ENCODE peak calls at places on chromosomes 12 and 14, in six cellular contexts. One of them, this sample, is unnamed.

GRCh38 chr12:64125913-64126312 is 96.2 kb downstream of the KICS2 start:
- DNase-seq in A549: no peak
- DNase-seq in HepG2: no peak
- DNase-seq in GM12878: no peak
- DNase-seq in K562: no peak
- DNase-seq in endothelial cell of umbilical vein: no peak
- DNase-seq in this sample: no peak

GRCh38 chr12:122085571-122085970 is 7.0 kb downstream of the MLXIP start:
- DNase-seq in GM12878: no peak
- DNase-seq in K562: no peak
- DNase-seq in HepG2: no peak
- DNase-seq in A549: no peak
- DNase-seq in endothelial cell of umbilical vein: no peak
- DNase-seq in this sample: no peak

GRCh38 chr12:9106067-9106466 is 9.7 kb downstream of the A2M start:
- DNase-seq in HepG2: no peak
- DNase-seq in endothelial cell of umbilical vein: no peak
- DNase-seq in GM12878: no peak
- DNase-seq in A549: no peak
- DNase-seq in K562: no peak
- DNase-seq in this sample: no peak

GRCh38 chr14:99654235-99655000 is 9.5 kb downstream of the HHIPL1 start:
- DNase-seq in HepG2: no peak
- DNase-seq in endothelial cell of umbilical vein: no peak
- DNase-seq in A549: peak
- DNase-seq in GM12878: no peak
- DNase-seq in K562: no peak
- DNase-seq in this sample: no peak

GRCh38 chr12:92871121-92871520 is 58.0 kb downstream of the EEA1 start:
- DNase-seq in endothelial cell of umbilical vein: no peak
- DNase-seq in A549: no peak
- DNase-seq in HepG2: no peak
- DNase-seq in K562: no peak
- DNase-seq in GM12878: no peak
- DNase-seq in this sample: peak

GRCh38 chr12:52327830-52328500 is 6.8 kb upstream of the KRT83 start:
- DNase-seq in HepG2: no peak
- DNase-seq in K562: no peak
- DNase-seq in GM12878: no peak
- DNase-seq in A549: no peak
- DNase-seq in endothelial cell of umbilical vein: no peak
- DNase-seq in this sample: no peak

GRCh38 chr14:36510078-36510799 is 9.8 kb downstream of the NKX2-1 start:
- DNase-seq in endothelial cell of umbilical vein: no peak
- DNase-seq in A549: no peak
- DNase-seq in K562: no peak
- DNase-seq in HepG2: no peak
- DNase-seq in GM12878: no peak
- DNase-seq in this sample: no peak

GRCh38 chr14:103436533-103436932 is 51.3 kb downstream of the MARK3 start:
- DNase-seq in A549: peak
- DNase-seq in GM12878: no peak
- DNase-seq in endothelial cell of umbilical vein: no peak
- DNase-seq in HepG2: no peak
- DNase-seq in K562: no peak
- DNase-seq in this sample: peak

GRCh38 chr14:91114079-91115065 is 499 bp downstream of the DGLUCY start:
- DNase-seq in GM12878: peak
- DNase-seq in endothelial cell of umbilical vein: peak
- DNase-seq in HepG2: peak
- DNase-seq in K562: peak
- DNase-seq in A549: no peak
- DNase-seq in this sample: peak

GRCh38 chr14:46377305-46377704 is 274.3 kb downstream of the RPL10L start:
- DNase-seq in HepG2: no peak
- DNase-seq in K562: no peak
- DNase-seq in GM12878: no peak
- DNase-seq in A549: no peak
- DNase-seq in endothelial cell of umbilical vein: no peak
- DNase-seq in this sample: no peak

GRCh38 chr12:14613718-14614117 is 46.0 kb upstream of the PLBD1 start:
- DNase-seq in endothelial cell of umbilical vein: no peak
- DNase-seq in HepG2: no peak
- DNase-seq in K562: no peak
- DNase-seq in GM12878: peak
- DNase-seq in A549: no peak
- DNase-seq in this sample: peak

GRCh38 chr12:22334696-22335290 is at the start of gene ST8SIA1:
- DNase-seq in K562: no peak
- DNase-seq in endothelial cell of umbilical vein: no peak
- DNase-seq in HepG2: peak
- DNase-seq in GM12878: no peak
- DNase-seq in A549: no peak
- DNase-seq in this sample: no peak

GRCh38 chr12:89244536-89244935 is 107.8 kb downstream of the DUSP6 start:
- DNase-seq in GM12878: no peak
- DNase-seq in K562: no peak
- DNase-seq in A549: no peak
- DNase-seq in endothelial cell of umbilical vein: peak
- DNase-seq in HepG2: no peak
- DNase-seq in this sample: peak

GRCh38 chr12:52630104-52630500 is 11.7 kb upstream of the KRT73 start:
- DNase-seq in A549: no peak
- DNase-seq in K562: no peak
- DNase-seq in HepG2: no peak
- DNase-seq in GM12878: no peak
- DNase-seq in endothelial cell of umbilical vein: no peak
- DNase-seq in this sample: no peak

GRCh38 chr12:41531147-41531829 is 343.2 kb downstream of the PDZRN4 start:
- DNase-seq in endothelial cell of umbilical vein: no peak
- DNase-seq in A549: no peak
- DNase-seq in K562: no peak
- DNase-seq in HepG2: no peak
- DNase-seq in GM12878: no peak
- DNase-seq in this sample: no peak

GRCh38 chr12:50597200-50598195 is 92.7 kb downstream of the DIP2B start:
- DNase-seq in HepG2: no peak
- DNase-seq in A549: peak
- DNase-seq in K562: no peak
- DNase-seq in GM12878: peak
- DNase-seq in endothelial cell of umbilical vein: peak
- DNase-seq in this sample: peak

GRCh38 chr12:42744539-42745156 is 155.1 kb upstream of the PRICKLE1 start:
- DNase-seq in A549: peak
- DNase-seq in endothelial cell of umbilical vein: no peak
- DNase-seq in HepG2: no peak
- DNase-seq in K562: no peak
- DNase-seq in GM12878: no peak
- DNase-seq in this sample: peak

GRCh38 chr12:130650131-130650530 is 66.0 kb downstream of the RIMBP2 start:
- DNase-seq in HepG2: no peak
- DNase-seq in K562: no peak
- DNase-seq in endothelial cell of umbilical vein: no peak
- DNase-seq in GM12878: no peak
- DNase-seq in A549: no peak
- DNase-seq in this sample: no peak
- TF ChIP-seq MYC in HepG2: no peak
- TF ChIP-seq MYC in K562: no peak
- TF ChIP-seq MYC in endothelial cell of umbilical vein: no peak
- TF ChIP-seq MYC in GM12878: no peak
- TF ChIP-seq MYC in A549: no peak
- TF ChIP-seq MYC in this sample: no peak

GRCh38 chr12:94535614-94535932 is 75.9 kb upstream of the CEP83 start:
- DNase-seq in A549: no peak
- DNase-seq in GM12878: no peak
- DNase-seq in HepG2: peak
- DNase-seq in K562: no peak
- DNase-seq in endothelial cell of umbilical vein: no peak
- DNase-seq in this sample: no peak
- TF ChIP-seq MAX in A549: no peak
- TF ChIP-seq MAX in GM12878: no peak
- TF ChIP-seq MAX in HepG2: peak
- TF ChIP-seq MAX in K562: no peak
- TF ChIP-seq MAX in endothelial cell of umbilical vein: no peak
- TF ChIP-seq MAX in this sample: no peak

GRCh38 chr12:60803147-60803546 is 1207.3 kb downstream of the SLC16A7 start:
- DNase-seq in HepG2: no peak
- DNase-seq in K562: no peak
- DNase-seq in GM12878: no peak
- DNase-seq in A549: no peak
- DNase-seq in endothelial cell of umbilical vein: no peak
- DNase-seq in this sample: no peak

GRCh38 chr12:60805340-60805739 is 1209.5 kb downstream of the SLC16A7 start:
- DNase-seq in HepG2: no peak
- DNase-seq in GM12878: no peak
- DNase-seq in K562: no peak
- DNase-seq in endothelial cell of umbilical vein: no peak
- DNase-seq in A549: no peak
- DNase-seq in this sample: no peak
- TF ChIP-seq MYC in HepG2: no peak
- TF ChIP-seq MYC in GM12878: no peak
- TF ChIP-seq MYC in K562: no peak
- TF ChIP-seq MYC in endothelial cell of umbilical vein: no peak
- TF ChIP-seq MYC in A549: no peak
- TF ChIP-seq MYC in this sample: no peak

DNA sequence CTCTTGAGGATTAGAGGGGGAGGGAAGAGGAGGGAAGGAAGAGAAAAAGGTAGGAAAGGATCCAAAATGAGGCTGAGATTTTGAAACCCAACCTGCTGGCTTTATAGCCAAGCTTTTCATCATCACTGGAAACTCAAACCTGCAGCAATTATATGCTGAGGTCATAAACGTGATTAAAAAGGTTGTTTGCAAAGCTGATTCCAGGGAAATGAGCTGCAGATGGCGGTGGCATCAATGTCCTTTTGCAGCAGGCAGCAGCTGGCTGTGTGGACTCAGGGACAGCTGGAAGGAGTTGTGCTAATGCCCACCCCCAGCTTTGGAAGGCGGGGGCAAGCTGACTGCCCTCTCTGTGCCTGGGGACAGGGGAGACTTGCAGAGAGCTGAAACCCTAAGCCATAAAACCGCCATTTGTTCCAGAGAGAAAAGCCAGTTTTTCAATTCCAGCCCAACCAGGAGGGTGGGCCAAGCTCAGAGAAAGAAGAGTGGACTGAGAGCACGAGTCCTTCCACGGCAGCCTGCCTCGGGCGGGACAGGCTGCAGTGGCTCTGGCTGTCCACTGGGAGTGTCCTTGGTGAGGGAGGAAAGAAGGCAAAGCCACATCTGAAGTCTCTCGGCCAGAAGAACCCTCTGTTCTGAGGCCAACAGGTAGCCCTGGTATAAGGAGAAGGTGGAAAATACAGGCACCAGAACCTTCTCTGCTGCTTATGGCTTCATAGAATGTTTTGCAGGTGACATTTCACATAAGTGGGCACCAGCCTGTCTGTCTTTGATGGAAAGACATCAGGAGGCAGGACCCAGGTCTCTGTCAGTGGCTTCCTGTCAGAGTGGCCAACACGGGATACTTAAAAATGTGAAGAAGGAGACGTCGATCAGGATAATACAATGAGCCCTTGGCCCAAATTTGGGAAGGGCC is 90.7 kb downstream of the SINHCAF start:
- DNase-seq in endothelial cell of umbilical vein: peak
- DNase-seq in K562: peak
- DNase-seq in A549: peak
- DNase-seq in HepG2: peak
- DNase-seq in GM12878: no peak
- DNase-seq in this sample: peak
- TF ChIP-seq MAX in endothelial cell of umbilical vein: no peak
- TF ChIP-seq MAX in K562: no peak
- TF ChIP-seq MAX in A549: no peak
- TF ChIP-seq MAX in HepG2: no peak
- TF ChIP-seq MAX in GM12878: no peak
- TF ChIP-seq MAX in this sample: no peak

This sample was measured in NB4.